ENCODE peak calls at places on chromosomes 5 and 9, in ten cellular contexts. One of them, this sample, is unnamed.

GRCh38 chr9:98839724-98840123 is 32.3 kb downstream of the GALNT12 start:
- DNase-seq in amniotic stem cell: no peak
- DNase-seq in AG04449: no peak
- DNase-seq in activated CD8-positive, alpha-beta T cell treated with anti-CD3 and anti-CD28 coated beads, Interleukin-2, amount 10 ng/mL, durations not matched to agents 7 days and 5 days: no peak
- DNase-seq in anterior cingulate cortex: no peak
- DNase-seq in NCI-H774: no peak
- DNase-seq in stimulated activated CD8-positive, alpha-beta memory T cell treated with anti-CD3 and anti-CD28 coated beads, Interleukin-7, amount 100 ng/mL, for 1 hour: no peak
- DNase-seq in left ventricle myocardium superior: no peak
- DNase-seq in left colon: no peak
- DNase-seq in adipocyte: no peak
- DNase-seq in this sample: no peak

GRCh38 chr5:35030426-35030825 is 17.3 kb downstream of the AGXT2 start:
- DNase-seq in amniotic stem cell: no peak
- DNase-seq in AG04449: no peak
- DNase-seq in activated CD8-positive, alpha-beta T cell treated with anti-CD3 and anti-CD28 coated beads, Interleukin-2, amount 10 ng/mL, durations not matched to agents 7 days and 5 days: no peak
- DNase-seq in anterior cingulate cortex: no peak
- DNase-seq in NCI-H774: no peak
- DNase-seq in stimulated activated CD8-positive, alpha-beta memory T cell treated with anti-CD3 and anti-CD28 coated beads, Interleukin-7, amount 100 ng/mL, for 1 hour: no peak
- DNase-seq in left ventricle myocardium superior: no peak
- DNase-seq in left colon: no peak
- DNase-seq in adipocyte: no peak
- DNase-seq in this sample: no peak

GRCh38 chr5:174323878-174324281 is 278.4 kb downstream of the NSG2 start:
- DNase-seq in amniotic stem cell: no peak
- DNase-seq in AG04449: no peak
- DNase-seq in activated CD8-positive, alpha-beta T cell treated with anti-CD3 and anti-CD28 coated beads, Interleukin-2, amount 10 ng/mL, durations not matched to agents 7 days and 5 days: peak
- DNase-seq in anterior cingulate cortex: no peak
- DNase-seq in NCI-H774: peak
- DNase-seq in stimulated activated CD8-positive, alpha-beta memory T cell treated with anti-CD3 and anti-CD28 coated beads, Interleukin-7, amount 100 ng/mL, for 1 hour: no peak
- DNase-seq in left ventricle myocardium superior: no peak
- DNase-seq in left colon: no peak
- DNase-seq in adipocyte: peak
- DNase-seq in this sample: no peak

GRCh38 chr9:70525553-70525952 is 111.1 kb upstream of the KLF9 start:
- DNase-seq in amniotic stem cell: no peak
- DNase-seq in AG04449: no peak
- DNase-seq in activated CD8-positive, alpha-beta T cell treated with anti-CD3 and anti-CD28 coated beads, Interleukin-2, amount 10 ng/mL, durations not matched to agents 7 days and 5 days: no peak
- DNase-seq in anterior cingulate cortex: no peak
- DNase-seq in NCI-H774: no peak
- DNase-seq in stimulated activated CD8-positive, alpha-beta memory T cell treated with anti-CD3 and anti-CD28 coated beads, Interleukin-7, amount 100 ng/mL, for 1 hour: no peak
- DNase-seq in left ventricle myocardium superior: no peak
- DNase-seq in left colon: no peak
- DNase-seq in adipocyte: peak
- DNase-seq in this sample: no peak

GRCh38 chr9:135647897-135648296 is 8.6 kb upstream of the GLT6D1 start:
- DNase-seq in amniotic stem cell: no peak
- DNase-seq in AG04449: no peak
- DNase-seq in activated CD8-positive, alpha-beta T cell treated with anti-CD3 and anti-CD28 coated beads, Interleukin-2, amount 10 ng/mL, durations not matched to agents 7 days and 5 days: no peak
- DNase-seq in anterior cingulate cortex: no peak
- DNase-seq in NCI-H774: no peak
- DNase-seq in stimulated activated CD8-positive, alpha-beta memory T cell treated with anti-CD3 and anti-CD28 coated beads, Interleukin-7, amount 100 ng/mL, for 1 hour: no peak
- DNase-seq in left ventricle myocardium superior: no peak
- DNase-seq in left colon: no peak
- DNase-seq in adipocyte: no peak
- DNase-seq in this sample: no peak

GRCh38 chr9:134477342-134477925 is 151.2 kb downstream of the RXRA start:
- DNase-seq in amniotic stem cell: no peak
- DNase-seq in AG04449: no peak
- DNase-seq in activated CD8-positive, alpha-beta T cell treated with anti-CD3 and anti-CD28 coated beads, Interleukin-2, amount 10 ng/mL, durations not matched to agents 7 days and 5 days: no peak
- DNase-seq in anterior cingulate cortex: no peak
- DNase-seq in NCI-H774: no peak
- DNase-seq in stimulated activated CD8-positive, alpha-beta memory T cell treated with anti-CD3 and anti-CD28 coated beads, Interleukin-7, amount 100 ng/mL, for 1 hour: no peak
- DNase-seq in left ventricle myocardium superior: no peak
- DNase-seq in left colon: no peak
- DNase-seq in adipocyte: no peak
- DNase-seq in this sample: no peak

GRCh38 chr9:34127035-34127948 is 794 bp upstream of the DCAF12 start:
- DNase-seq in amniotic stem cell: no peak
- DNase-seq in AG04449: no peak
- DNase-seq in activated CD8-positive, alpha-beta T cell treated with anti-CD3 and anti-CD28 coated beads, Interleukin-2, amount 10 ng/mL, durations not matched to agents 7 days and 5 days: peak
- DNase-seq in anterior cingulate cortex: no peak
- DNase-seq in NCI-H774: no peak
- DNase-seq in stimulated activated CD8-positive, alpha-beta memory T cell treated with anti-CD3 and anti-CD28 coated beads, Interleukin-7, amount 100 ng/mL, for 1 hour: no peak
- DNase-seq in left ventricle myocardium superior: peak
- DNase-seq in left colon: no peak
- DNase-seq in adipocyte: no peak
- DNase-seq in this sample: no peak

GRCh38 chr5:176810084-176810597 is at the start of gene UNC5A:
- DNase-seq in amniotic stem cell: no peak
- DNase-seq in AG04449: no peak
- DNase-seq in activated CD8-positive, alpha-beta T cell treated with anti-CD3 and anti-CD28 coated beads, Interleukin-2, amount 10 ng/mL, durations not matched to agents 7 days and 5 days: peak
- DNase-seq in anterior cingulate cortex: no peak
- DNase-seq in NCI-H774: peak
- DNase-seq in stimulated activated CD8-positive, alpha-beta memory T cell treated with anti-CD3 and anti-CD28 coated beads, Interleukin-7, amount 100 ng/mL, for 1 hour: peak
- DNase-seq in left ventricle myocardium superior: peak
- DNase-seq in left colon: peak
- DNase-seq in adipocyte: peak
- DNase-seq in this sample: peak

GRCh38 chr9:123686849-123687233 is 243.1 kb downstream of the DENND1A start:
- DNase-seq in amniotic stem cell: no peak
- DNase-seq in AG04449: no peak
- DNase-seq in activated CD8-positive, alpha-beta T cell treated with anti-CD3 and anti-CD28 coated beads, Interleukin-2, amount 10 ng/mL, durations not matched to agents 7 days and 5 days: no peak
- DNase-seq in anterior cingulate cortex: no peak
- DNase-seq in NCI-H774: no peak
- DNase-seq in stimulated activated CD8-positive, alpha-beta memory T cell treated with anti-CD3 and anti-CD28 coated beads, Interleukin-7, amount 100 ng/mL, for 1 hour: no peak
- DNase-seq in left ventricle myocardium superior: no peak
- DNase-seq in left colon: no peak
- DNase-seq in adipocyte: no peak
- DNase-seq in this sample: no peak

GRCh38 chr9:129567842-129568559 is 52.9 kb downstream of the C9orf50 start:
- DNase-seq in amniotic stem cell: no peak
- DNase-seq in AG04449: no peak
- DNase-seq in activated CD8-positive, alpha-beta T cell treated with anti-CD3 and anti-CD28 coated beads, Interleukin-2, amount 10 ng/mL, durations not matched to agents 7 days and 5 days: no peak
- DNase-seq in anterior cingulate cortex: no peak
- DNase-seq in NCI-H774: no peak
- DNase-seq in stimulated activated CD8-positive, alpha-beta memory T cell treated with anti-CD3 and anti-CD28 coated beads, Interleukin-7, amount 100 ng/mL, for 1 hour: no peak
- DNase-seq in left ventricle myocardium superior: peak
- DNase-seq in left colon: no peak
- DNase-seq in adipocyte: peak
- DNase-seq in this sample: no peak

GRCh38 chr5:123943136-123943535 is 431.2 kb downstream of the CSNK1G3 start:
- DNase-seq in amniotic stem cell: no peak
- DNase-seq in AG04449: no peak
- DNase-seq in activated CD8-positive, alpha-beta T cell treated with anti-CD3 and anti-CD28 coated beads, Interleukin-2, amount 10 ng/mL, durations not matched to agents 7 days and 5 days: no peak
- DNase-seq in anterior cingulate cortex: no peak
- DNase-seq in NCI-H774: no peak
- DNase-seq in stimulated activated CD8-positive, alpha-beta memory T cell treated with anti-CD3 and anti-CD28 coated beads, Interleukin-7, amount 100 ng/mL, for 1 hour: no peak
- DNase-seq in left ventricle myocardium superior: no peak
- DNase-seq in left colon: no peak
- DNase-seq in adipocyte: peak
- DNase-seq in this sample: no peak

GRCh38 chr9:127926961-127927456 is 3.6 kb downstream of the PIP5KL1 start:
- DNase-seq in amniotic stem cell: no peak
- DNase-seq in AG04449: no peak
- DNase-seq in activated CD8-positive, alpha-beta T cell treated with anti-CD3 and anti-CD28 coated beads, Interleukin-2, amount 10 ng/mL, durations not matched to agents 7 days and 5 days: no peak
- DNase-seq in anterior cingulate cortex: no peak
- DNase-seq in NCI-H774: no peak
- DNase-seq in stimulated activated CD8-positive, alpha-beta memory T cell treated with anti-CD3 and anti-CD28 coated beads, Interleukin-7, amount 100 ng/mL, for 1 hour: no peak
- DNase-seq in left ventricle myocardium superior: no peak
- DNase-seq in left colon: no peak
- DNase-seq in adipocyte: no peak
- DNase-seq in this sample: no peak

GRCh38 chr9:117671468-117671867 is 32.7 kb upstream of the TLR4 start:
- DNase-seq in amniotic stem cell: no peak
- DNase-seq in AG04449: no peak
- DNase-seq in activated CD8-positive, alpha-beta T cell treated with anti-CD3 and anti-CD28 coated beads, Interleukin-2, amount 10 ng/mL, durations not matched to agents 7 days and 5 days: no peak
- DNase-seq in anterior cingulate cortex: no peak
- DNase-seq in NCI-H774: no peak
- DNase-seq in stimulated activated CD8-positive, alpha-beta memory T cell treated with anti-CD3 and anti-CD28 coated beads, Interleukin-7, amount 100 ng/mL, for 1 hour: no peak
- DNase-seq in left ventricle myocardium superior: no peak
- DNase-seq in left colon: no peak
- DNase-seq in adipocyte: no peak
- DNase-seq in this sample: no peak

GRCh38 chr9:77707696-77708095 is 59.6 kb upstream of the GNA14 start:
- DNase-seq in amniotic stem cell: peak
- DNase-seq in AG04449: peak
- DNase-seq in activated CD8-positive, alpha-beta T cell treated with anti-CD3 and anti-CD28 coated beads, Interleukin-2, amount 10 ng/mL, durations not matched to agents 7 days and 5 days: no peak
- DNase-seq in anterior cingulate cortex: no peak
- DNase-seq in NCI-H774: no peak
- DNase-seq in stimulated activated CD8-positive, alpha-beta memory T cell treated with anti-CD3 and anti-CD28 coated beads, Interleukin-7, amount 100 ng/mL, for 1 hour: no peak
- DNase-seq in left ventricle myocardium superior: peak
- DNase-seq in left colon: no peak
- DNase-seq in adipocyte: peak
- DNase-seq in this sample: no peak

GRCh38 chr5:72282878-72283277 is 37.2 kb downstream of the MRPS27 start:
- DNase-seq in amniotic stem cell: no peak
- DNase-seq in AG04449: no peak
- DNase-seq in activated CD8-positive, alpha-beta T cell treated with anti-CD3 and anti-CD28 coated beads, Interleukin-2, amount 10 ng/mL, durations not matched to agents 7 days and 5 days: no peak
- DNase-seq in anterior cingulate cortex: no peak
- DNase-seq in NCI-H774: no peak
- DNase-seq in stimulated activated CD8-positive, alpha-beta memory T cell treated with anti-CD3 and anti-CD28 coated beads, Interleukin-7, amount 100 ng/mL, for 1 hour: no peak
- DNase-seq in left ventricle myocardium superior: no peak
- DNase-seq in left colon: no peak
- DNase-seq in adipocyte: peak
- DNase-seq in this sample: no peak

GRCh38 chr9:93380410-93381060 is 71.0 kb upstream of the FAM120A start:
- DNase-seq in amniotic stem cell: no peak
- DNase-seq in AG04449: no peak
- DNase-seq in activated CD8-positive, alpha-beta T cell treated with anti-CD3 and anti-CD28 coated beads, Interleukin-2, amount 10 ng/mL, durations not matched to agents 7 days and 5 days: no peak
- DNase-seq in anterior cingulate cortex: no peak
- DNase-seq in NCI-H774: no peak
- DNase-seq in stimulated activated CD8-positive, alpha-beta memory T cell treated with anti-CD3 and anti-CD28 coated beads, Interleukin-7, amount 100 ng/mL, for 1 hour: no peak
- DNase-seq in left ventricle myocardium superior: no peak
- DNase-seq in left colon: no peak
- DNase-seq in adipocyte: no peak
- DNase-seq in this sample: no peak

GRCh38 chr5:116645627-116646026 is 71.0 kb upstream of the SEMA6A start:
- DNase-seq in amniotic stem cell: no peak
- DNase-seq in AG04449: no peak
- DNase-seq in activated CD8-positive, alpha-beta T cell treated with anti-CD3 and anti-CD28 coated beads, Interleukin-2, amount 10 ng/mL, durations not matched to agents 7 days and 5 days: no peak
- DNase-seq in anterior cingulate cortex: no peak
- DNase-seq in NCI-H774: no peak
- DNase-seq in stimulated activated CD8-positive, alpha-beta memory T cell treated with anti-CD3 and anti-CD28 coated beads, Interleukin-7, amount 100 ng/mL, for 1 hour: no peak
- DNase-seq in left ventricle myocardium superior: no peak
- DNase-seq in left colon: no peak
- DNase-seq in adipocyte: no peak
- DNase-seq in this sample: no peak

GRCh38 chr9:6498982-6499381 is 86.0 kb downstream of the UHRF2 start:
- DNase-seq in amniotic stem cell: no peak
- DNase-seq in AG04449: peak
- DNase-seq in activated CD8-positive, alpha-beta T cell treated with anti-CD3 and anti-CD28 coated beads, Interleukin-2, amount 10 ng/mL, durations not matched to agents 7 days and 5 days: no peak
- DNase-seq in anterior cingulate cortex: no peak
- DNase-seq in NCI-H774: no peak
- DNase-seq in stimulated activated CD8-positive, alpha-beta memory T cell treated with anti-CD3 and anti-CD28 coated beads, Interleukin-7, amount 100 ng/mL, for 1 hour: no peak
- DNase-seq in left ventricle myocardium superior: no peak
- DNase-seq in left colon: no peak
- DNase-seq in adipocyte: peak
- DNase-seq in this sample: no peak

GRCh38 chr5:133408322-133408721 is 204.0 kb downstream of the FSTL4 start:
- DNase-seq in amniotic stem cell: no peak
- DNase-seq in AG04449: no peak
- DNase-seq in activated CD8-positive, alpha-beta T cell treated with anti-CD3 and anti-CD28 coated beads, Interleukin-2, amount 10 ng/mL, durations not matched to agents 7 days and 5 days: no peak
- DNase-seq in anterior cingulate cortex: no peak
- DNase-seq in NCI-H774: no peak
- DNase-seq in stimulated activated CD8-positive, alpha-beta memory T cell treated with anti-CD3 and anti-CD28 coated beads, Interleukin-7, amount 100 ng/mL, for 1 hour: no peak
- DNase-seq in left ventricle myocardium superior: no peak
- DNase-seq in left colon: no peak
- DNase-seq in adipocyte: no peak
- DNase-seq in this sample: no peak

GRCh38 chr9:135885100-135885853 is 22.1 kb downstream of the CAMSAP1 start:
- DNase-seq in amniotic stem cell: no peak
- DNase-seq in AG04449: no peak
- DNase-seq in activated CD8-positive, alpha-beta T cell treated with anti-CD3 and anti-CD28 coated beads, Interleukin-2, amount 10 ng/mL, durations not matched to agents 7 days and 5 days: no peak
- DNase-seq in anterior cingulate cortex: no peak
- DNase-seq in NCI-H774: no peak
- DNase-seq in stimulated activated CD8-positive, alpha-beta memory T cell treated with anti-CD3 and anti-CD28 coated beads, Interleukin-7, amount 100 ng/mL, for 1 hour: no peak
- DNase-seq in left ventricle myocardium superior: no peak
- DNase-seq in left colon: no peak
- DNase-seq in adipocyte: peak
- DNase-seq in this sample: no peak

GRCh38 chr9:106456581-106456980 is 406.4 kb upstream of the ZNF462 start:
- DNase-seq in amniotic stem cell: no peak
- DNase-seq in AG04449: no peak
- DNase-seq in activated CD8-positive, alpha-beta T cell treated with anti-CD3 and anti-CD28 coated beads, Interleukin-2, amount 10 ng/mL, durations not matched to agents 7 days and 5 days: no peak
- DNase-seq in anterior cingulate cortex: no peak
- DNase-seq in NCI-H774: no peak
- DNase-seq in stimulated activated CD8-positive, alpha-beta memory T cell treated with anti-CD3 and anti-CD28 coated beads, Interleukin-7, amount 100 ng/mL, for 1 hour: no peak
- DNase-seq in left ventricle myocardium superior: no peak
- DNase-seq in left colon: no peak
- DNase-seq in adipocyte: no peak
- DNase-seq in this sample: no peak

GRCh38 chr5:177476531-177477233 is 3.2 kb upstream of the DBN1 start:
- DNase-seq in amniotic stem cell: no peak
- DNase-seq in AG04449: no peak
- DNase-seq in activated CD8-positive, alpha-beta T cell treated with anti-CD3 and anti-CD28 coated beads, Interleukin-2, amount 10 ng/mL, durations not matched to agents 7 days and 5 days: no peak
- DNase-seq in anterior cingulate cortex: no peak
- DNase-seq in NCI-H774: no peak
- DNase-seq in stimulated activated CD8-positive, alpha-beta memory T cell treated with anti-CD3 and anti-CD28 coated beads, Interleukin-7, amount 100 ng/mL, for 1 hour: no peak
- DNase-seq in left ventricle myocardium superior: no peak
- DNase-seq in left colon: no peak
- DNase-seq in adipocyte: peak
- DNase-seq in this sample: no peak

GRCh38 chr5:34905564-34905963 is 9.7 kb downstream of the RAD1 start:
- DNase-seq in amniotic stem cell: no peak
- DNase-seq in AG04449: no peak
- DNase-seq in activated CD8-positive, alpha-beta T cell treated with anti-CD3 and anti-CD28 coated beads, Interleukin-2, amount 10 ng/mL, durations not matched to agents 7 days and 5 days: no peak
- DNase-seq in anterior cingulate cortex: no peak
- DNase-seq in NCI-H774: no peak
- DNase-seq in stimulated activated CD8-positive, alpha-beta memory T cell treated with anti-CD3 and anti-CD28 coated beads, Interleukin-7, amount 100 ng/mL, for 1 hour: no peak
- DNase-seq in left ventricle myocardium superior: no peak
- DNase-seq in left colon: no peak
- DNase-seq in adipocyte: peak
- DNase-seq in this sample: no peak

GRCh38 chr9:93390953-93391515 is 60.5 kb upstream of the FAM120A start:
- DNase-seq in amniotic stem cell: no peak
- DNase-seq in AG04449: no peak
- DNase-seq in activated CD8-positive, alpha-beta T cell treated with anti-CD3 and anti-CD28 coated beads, Interleukin-2, amount 10 ng/mL, durations not matched to agents 7 days and 5 days: no peak
- DNase-seq in anterior cingulate cortex: no peak
- DNase-seq in NCI-H774: no peak
- DNase-seq in stimulated activated CD8-positive, alpha-beta memory T cell treated with anti-CD3 and anti-CD28 coated beads, Interleukin-7, amount 100 ng/mL, for 1 hour: no peak
- DNase-seq in left ventricle myocardium superior: no peak
- DNase-seq in left colon: peak
- DNase-seq in adipocyte: no peak
- DNase-seq in this sample: no peak

GRCh38 chr5:122101636-122102285 is 23.7 kb upstream of the LOX start:
- DNase-seq in amniotic stem cell: peak
- DNase-seq in AG04449: no peak
- DNase-seq in activated CD8-positive, alpha-beta T cell treated with anti-CD3 and anti-CD28 coated beads, Interleukin-2, amount 10 ng/mL, durations not matched to agents 7 days and 5 days: no peak
- DNase-seq in anterior cingulate cortex: no peak
- DNase-seq in NCI-H774: peak
- DNase-seq in stimulated activated CD8-positive, alpha-beta memory T cell treated with anti-CD3 and anti-CD28 coated beads, Interleukin-7, amount 100 ng/mL, for 1 hour: no peak
- DNase-seq in left ventricle myocardium superior: no peak
- DNase-seq in left colon: no peak
- DNase-seq in adipocyte: peak
- DNase-seq in this sample: no peak

GRCh38 chr5:127878174-127878750 is 175.1 kb downstream of the CCDC192 start:
- DNase-seq in amniotic stem cell: no peak
- DNase-seq in AG04449: no peak
- DNase-seq in activated CD8-positive, alpha-beta T cell treated with anti-CD3 and anti-CD28 coated beads, Interleukin-2, amount 10 ng/mL, durations not matched to agents 7 days and 5 days: peak
- DNase-seq in anterior cingulate cortex: no peak
- DNase-seq in NCI-H774: peak
- DNase-seq in stimulated activated CD8-positive, alpha-beta memory T cell treated with anti-CD3 and anti-CD28 coated beads, Interleukin-7, amount 100 ng/mL, for 1 hour: no peak
- DNase-seq in left ventricle myocardium superior: peak
- DNase-seq in left colon: peak
- DNase-seq in adipocyte: peak
- DNase-seq in this sample: no peak

GRCh38 chr5:79236364-79236969 is 536 bp downstream of the JMY start:
- DNase-seq in amniotic stem cell: no peak
- DNase-seq in AG04449: no peak
- DNase-seq in activated CD8-positive, alpha-beta T cell treated with anti-CD3 and anti-CD28 coated beads, Interleukin-2, amount 10 ng/mL, durations not matched to agents 7 days and 5 days: peak
- DNase-seq in anterior cingulate cortex: no peak
- DNase-seq in NCI-H774: no peak
- DNase-seq in stimulated activated CD8-positive, alpha-beta memory T cell treated with anti-CD3 and anti-CD28 coated beads, Interleukin-7, amount 100 ng/mL, for 1 hour: peak
- DNase-seq in left ventricle myocardium superior: no peak
- DNase-seq in left colon: no peak
- DNase-seq in adipocyte: peak
- DNase-seq in this sample: peak

GRCh38 chr5:61626639-61627282 is 294.7 kb downstream of the ZSWIM6 start:
- DNase-seq in amniotic stem cell: no peak
- DNase-seq in AG04449: no peak
- DNase-seq in activated CD8-positive, alpha-beta T cell treated with anti-CD3 and anti-CD28 coated beads, Interleukin-2, amount 10 ng/mL, durations not matched to agents 7 days and 5 days: no peak
- DNase-seq in anterior cingulate cortex: no peak
- DNase-seq in NCI-H774: no peak
- DNase-seq in stimulated activated CD8-positive, alpha-beta memory T cell treated with anti-CD3 and anti-CD28 coated beads, Interleukin-7, amount 100 ng/mL, for 1 hour: no peak
- DNase-seq in left ventricle myocardium superior: no peak
- DNase-seq in left colon: no peak
- DNase-seq in adipocyte: no peak
- DNase-seq in this sample: no peak